ENCODE peak calls at places on chromosomes 6 and 20, in five cellular contexts. N is G401; M is pancreas; K is fibroblast of the aortic adventitia; I is stimulated activated CD8-positive, alpha-beta memory T cell treated with anti-CD3 and anti-CD28 coated beads, Interleukin-15, amount 100 ng/mL, for 4 hours. W is an unnamed sample.

GRCh38 chr6:126052485-126052884 is 66.1 kb downstream of the TRMT11 start:
- DNase-seq in N (no peak), M (no peak), K (peak; percentile 20), I (no peak), W (no peak)

GRCh38 chr20:17835941-17836861 is 132.4 kb downstream of the SNX5 start:
- DNase-seq in N (no peak), M (no peak), K (peak; percentile 99), I (no peak), W (peak; percentile 79)

GRCh38 chr6:137729866-137730629 is 137.0 kb upstream of the TNFAIP3 start:
- DNase-seq in N (no peak), M (no peak), K (peak; percentile 68), I (no peak), W (no peak)

GRCh38 chr6:170086639-170087420 is 204.0 kb downstream of the DLL1 start:
- DNase-seq in N (no peak), M (no peak), K (no peak), I (no peak), W (no peak)

GRCh38 chr20:63100401-63100925 is 93.7 kb upstream of the BHLHE23 start:
- DNase-seq in N (no peak), M (no peak), K (no peak), I (no peak), W (peak; percentile 1)

GRCh38 chr20:34546751-34547181 is 11.8 kb upstream of the MAP1LC3A start:
- DNase-seq in N (peak; percentile 87), M (no peak), K (no peak), I (no peak), W (peak; percentile 76)

GRCh38 chr6:44036699-44037101 is 90.6 kb downstream of the MRPL14 start:
- DNase-seq in N (no peak), M (no peak), K (no peak), I (no peak), W (no peak)

GRCh38 chr6:151807513-151808330 is at the start of gene ESR1:
- DNase-seq in N (no peak), M (no peak), K (peak; percentile 75), I (no peak), W (peak; percentile 50)

GRCh38 chr6:127971386-127971785 is 70.5 kb upstream of the THEMIS start:
- DNase-seq in N (no peak), M (no peak), K (no peak), I (no peak), W (no peak)

W was measured in mucosa of descending colon.